ENCODE peak calls at places on chromosomes 2 and 18, in six cellular contexts. R is NCI-H1105 treated with DMSO at 0.1 percent for 48 hours, L is amygdala, N is left cardiac atrium, Z is psoas muscle, P is AG04449. V is an unnamed sample.

GRCh38 chr2:64017811-64018714 is 1.2 kb downstream of the VPS54 start:
- DNase-seq in R (peak), L (no peak), N (no peak), Z (no peak), P (no peak), V (no peak)

GRCh38 chr2:222547108-222547507 is 108.8 kb downstream of the FARSB start:
- DNase-seq in R (no peak), L (no peak), N (no peak), Z (no peak), P (no peak), V (no peak)

GRCh38 chr2:143668236-143668635 is 539.0 kb downstream of the ARHGAP15 start:
- DNase-seq in R (no peak), L (no peak), N (no peak), Z (no peak), P (no peak), V (no peak)

GRCh38 chr2:8641516-8641915 is 40.3 kb upstream of the ID2 start:
- DNase-seq in R (no peak), L (no peak), N (no peak), Z (no peak), P (no peak), V (no peak)

GRCh38 chr2:23480991-23481797 is 96.2 kb downstream of the KLHL29 start:
- DNase-seq in R (no peak), L (no peak), N (no peak), Z (no peak), P (peak), V (no peak)

GRCh38 chr18:31065036-31065773 is 22.7 kb upstream of the DSC3 start:
- DNase-seq in R (no peak), L (no peak), N (no peak), Z (no peak), P (no peak), V (no peak)

GRCh38 chr2:192194065-192194865 is 468 bp downstream of the TMEFF2 start:
- DNase-seq in R (peak), L (no peak), N (peak), Z (peak), P (no peak), V (peak)

GRCh38 chr18:2847341-2848144 is 737 bp downstream of the EMILIN2 start:
- DNase-seq in R (no peak), L (no peak), N (peak), Z (peak), P (no peak), V (peak)

GRCh38 chr18:57805117-57805516 is 2.0 kb upstream of the ATP8B1 start:
- DNase-seq in R (no peak), L (no peak), N (no peak), Z (no peak), P (no peak), V (no peak)

GRCh38 chr2:205411558-205411957 is 270.7 kb upstream of the NRP2 start:
- DNase-seq in R (no peak), L (no peak), N (no peak), Z (no peak), P (no peak), V (no peak)

GRCh38 chr2:238657132-238658053 is 190.5 kb upstream of the TWIST2 start:
- DNase-seq in R (no peak), L (no peak), N (no peak), Z (no peak), P (no peak), V (no peak)

GRCh38 chr18:74373428-74373827 is 57.8 kb downstream of the C18orf63 start:
- DNase-seq in R (no peak), L (no peak), N (no peak), Z (no peak), P (no peak), V (no peak)

GRCh38 chr2:191352536-191352935 is 107.3 kb downstream of the MYO1B start:
- DNase-seq in R (no peak), L (no peak), N (no peak), Z (no peak), P (no peak), V (no peak)

GRCh38 chr2:121647396-121647795 is 1.9 kb downstream of the CLASP1 start:
- DNase-seq in R (no peak), L (no peak), N (no peak), Z (no peak), P (no peak), V (no peak)

GRCh38 chr18:49619792-49620191 is 57.9 kb downstream of the LIPG start:
- DNase-seq in R (no peak), L (no peak), N (no peak), Z (no peak), P (no peak), V (no peak)

GRCh38 chr2:74606927-74607326 is 41.2 kb downstream of the M1AP start:
- DNase-seq in R (no peak), L (no peak), N (no peak), Z (no peak), P (no peak), V (no peak)

GRCh38 chr18:50696436-50696835 is 123.4 kb downstream of the MRO start:
- DNase-seq in R (no peak), L (no peak), N (no peak), Z (no peak), P (no peak), V (no peak)

GRCh38 chr2:18473241-18473841 is 87.1 kb downstream of the RDH14 start:
- DNase-seq in R (no peak), L (no peak), N (peak), Z (peak), P (peak), V (peak)

GRCh38 chr2:233457356-233457755 is 103.1 kb downstream of the DGKD start:
- DNase-seq in R (no peak), L (no peak), N (no peak), Z (no peak), P (no peak), V (no peak)

GRCh38 chr2:20419007-20419576 is 27.8 kb upstream of the RHOB start:
- DNase-seq in R (no peak), L (no peak), N (peak), Z (no peak), P (no peak), V (no peak)

GRCh38 chr2:113847144-113847543 is 42.7 kb upstream of the ACTR3 start:
- DNase-seq in R (no peak), L (no peak), N (no peak), Z (no peak), P (no peak), V (no peak)

GRCh38 chr2:40303746-40304145 is 148.1 kb downstream of the SLC8A1 start:
- DNase-seq in R (no peak), L (no peak), N (no peak), Z (no peak), P (no peak), V (no peak)

V was measured in left ventricle myocardium inferior.